ENCODE peak calls at places on chromosomes 12 and 14, in four cellular contexts. U is lung microvascular endothelial cell, Z is RWPE1, X is hypothalamus. S is an unnamed sample.

GRCh38 chr12:54411398-54412241 is 7.4 kb downstream of the ITGA5 start:
- DNase-seq in U (peak; percentile 61), Z (peak; percentile 91), X (no peak), S (peak; percentile 80)

GRCh38 chr12:50084775-50085614 is at the start of gene SMARCD1:
- DNase-seq in U (peak; percentile 94), Z (peak; percentile 89), X (peak; percentile 80), S (peak; percentile 78)

GRCh38 chr14:68695326-68695768 is 97.5 kb downstream of the ZFP36L1 start:
- DNase-seq in U (peak; percentile 66), Z (peak; percentile 100), X (no peak), S (peak; percentile 91)

GRCh38 chr14:63454436-63454835 is 88.7 kb downstream of the PPP2R5E start:
- DNase-seq in U (no peak), Z (no peak), X (no peak), S (no peak)

GRCh38 chr14:22333408-22334274 is 255.4 kb downstream of the DAD1 start:
- DNase-seq in U (peak; percentile 20), Z (peak; percentile 57), X (no peak), S (no peak)

GRCh38 chr12:89706551-89707348 is 1.9 kb downstream of the ATP2B1 start:
- DNase-seq in U (no peak), Z (no peak), X (peak; percentile 5), S (no peak)

GRCh38 chr12:3097836-3098235 is 20.7 kb downstream of the TSPAN9 start:
- DNase-seq in U (no peak), Z (no peak), X (no peak), S (no peak)

GRCh38 chr12:27801630-27802029 is 21.6 kb upstream of the MANSC4 start:
- DNase-seq in U (no peak), Z (no peak), X (no peak), S (no peak)

GRCh38 chr12:131272415-131272814 is 318.7 kb downstream of the ADGRD1 start:
- DNase-seq in U (no peak), Z (no peak), X (no peak), S (no peak)

GRCh38 chr12:109731806-109732205 is 18.2 kb downstream of the FAM222A start:
- DNase-seq in U (no peak), Z (no peak), X (no peak), S (no peak)

GRCh38 chr12:130703733-130704375 is 12.2 kb downstream of the RIMBP2 start:
- DNase-seq in U (no peak), Z (no peak), X (no peak), S (no peak)

GRCh38 chr14:75562048-75562447 is 16.4 kb upstream of the FLVCR2 start:
- DNase-seq in U (no peak), Z (no peak), X (no peak), S (no peak)

GRCh38 chr12:105459760-105460325 is 129.4 kb downstream of the C12orf75 start:
- DNase-seq in U (peak; percentile 73), Z (no peak), X (no peak), S (no peak)

GRCh38 chr14:61174395-61175386 is 106.4 kb downstream of the TMEM30B start:
- DNase-seq in U (no peak), Z (peak; percentile 36), X (no peak), S (no peak)

GRCh38 chr12:52042706-52043385 is 8.4 kb upstream of the NR4A1 start:
- DNase-seq in U (no peak), Z (no peak), X (no peak), S (no peak)

GRCh38 chr12:107317751-107318553 is 224.6 kb upstream of the CRY1 start:
- DNase-seq in U (peak; percentile 92), Z (peak; percentile 92), X (peak; percentile 46), S (peak; percentile 63)

GRCh38 chr12:15562263-15562662 is 226.9 kb downstream of the EPS8 start:
- DNase-seq in U (no peak), Z (no peak), X (no peak), S (no peak)

GRCh38 chr12:132717531-132718387 is 7.1 kb downstream of the PGAM5 start:
- DNase-seq in U (no peak), Z (no peak), X (no peak), S (no peak)

GRCh38 chr14:64438181-64438839 is 27.0 kb upstream of the AKAP5 start:
- DNase-seq in U (peak; percentile 33), Z (no peak), X (no peak), S (peak; percentile 19)

GRCh38 chr12:24996820-24997219 is 47.9 kb upstream of the BCAT1 start:
- DNase-seq in U (no peak), Z (no peak), X (no peak), S (no peak)

GRCh38 chr14:64507376-64508156 is 3.0 kb downstream of the ZBTB1 start:
- DNase-seq in U (peak; percentile 41), Z (peak; percentile 74), X (no peak), S (no peak)

GRCh38 chr14:76777721-76778120 is 16.5 kb downstream of the VASH1 start:
- DNase-seq in U (no peak), Z (no peak), X (no peak), S (no peak)

GRCh38 chr12:68229956-68230355 is 4.3 kb upstream of the IL26 start:
- DNase-seq in U (no peak), Z (no peak), X (no peak), S (no peak)